ENCODE peak calls at places on chromosomes 3 and 15, in seven cellular contexts. F, E, O, H, U, C and P are unnamed samples. For H3K9me3, the result is how much of the 10 kb centered on the place peaks cover.

GRCh38 chr3:195260286-195260905 is 10.6 kb downstream of the XXYLT1 start:
- DNase-seq in C (no peak), O (no peak), E (peak), F (no peak), H (no peak), U (peak), P (no peak)

GRCh38 chr3:140238646-140239314 is 303.8 kb downstream of the CLSTN2 start:
- DNase-seq in E (no peak), F (no peak), H (no peak), U (no peak), O (no peak), C (no peak), P (no peak)

GRCh38 chr15:99123706-99124451 is 19.0 kb downstream of the SYNM start:
- DNase-seq in U (no peak), C (peak), O (peak), H (peak), F (peak), E (peak), P (peak)

GRCh38 chr3:79598594-79598993 is 169.2 kb downstream of the ROBO1 start:
- DNase-seq in E (no peak), H (no peak), U (no peak), O (no peak), C (no peak), F (no peak), P (no peak)

GRCh38 chr3:16401273-16401672 is 112.2 kb downstream of the RFTN1 start:
- DNase-seq in U (no peak), C (no peak), E (no peak), O (no peak), H (no peak), F (no peak), P (no peak)

GRCh38 chr3:141649871-141650270 is 88.2 kb upstream of the RNF7 start:
- DNase-seq in C (no peak), F (no peak), U (no peak), H (no peak), O (no peak), E (no peak), P (no peak)

GRCh38 chr15:43941555-43941954 is 114.8 kb downstream of the WDR76 start:
- DNase-seq in H (no peak), O (no peak), U (peak), C (no peak), E (no peak), F (no peak), P (no peak)

GRCh38 chr3:175951047-175951694 is 1092.0 kb downstream of the NAALADL2 start:
- DNase-seq in F (peak), O (no peak), C (no peak), U (no peak), H (no peak), E (no peak), P (no peak)

GRCh38 chr3:96814581-96815567 is at the start of gene EPHA6:
- DNase-seq in E (no peak), O (peak), U (no peak), C (peak), F (no peak), H (no peak), P (no peak)

GRCh38 chr15:51861557-51862350 is 32.3 kb downstream of the TMOD3 start:
- DNase-seq in E (no peak), F (no peak), C (no peak), U (no peak), O (no peak), H (no peak), P (no peak)

GRCh38 chr3:158121295-158121694 is 11.4 kb downstream of the RSRC1 start:
- DNase-seq in H (no peak), C (no peak), U (no peak), E (no peak), O (no peak), F (no peak), P (no peak)

DNA sequence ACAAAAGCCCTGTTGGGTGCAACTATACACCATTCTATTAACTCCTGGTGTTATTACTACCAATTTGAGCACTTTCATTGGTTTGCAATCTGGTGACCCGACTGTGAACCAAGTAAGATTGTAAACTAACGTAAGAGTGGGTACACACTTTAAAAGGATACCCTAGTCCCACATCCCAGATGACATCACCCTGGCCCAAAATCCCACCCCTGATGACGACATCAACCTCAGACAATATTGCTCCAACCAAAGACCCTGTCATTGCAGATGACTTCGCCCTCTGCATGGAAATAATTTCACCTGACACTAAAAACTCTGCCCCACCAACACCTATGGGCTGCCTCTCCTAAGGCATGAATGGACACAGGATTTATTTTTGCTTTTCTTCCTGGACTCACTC is 25.6 kb upstream of the MKRN3 start:
- DNase-seq in E (no peak), H (no peak), C (no peak), F (no peak), U (no peak), O (no peak), P (no peak)
- H3K9me3 ChIP-seq in E (under half), H (under half), C (under half), F (under half), U (under half), O (under half), P (under half)

GRCh38 chr15:85412956-85413854 is 32.8 kb downstream of the AKAP13 start:
- DNase-seq in H (no peak), U (no peak), E (peak), C (no peak), O (no peak), F (peak), P (peak)

GRCh38 chr15:85414991-85415390 is 34.6 kb downstream of the AKAP13 start:
- DNase-seq in O (no peak), H (no peak), U (no peak), C (peak), E (no peak), F (no peak), P (no peak)

GRCh38 chr15:85415779-85416178 is 35.4 kb downstream of the AKAP13 start:
- DNase-seq in F (peak), O (no peak), C (no peak), E (no peak), U (no peak), H (no peak), P (no peak)

GRCh38 chr15:85414037-85414436 is 33.6 kb downstream of the AKAP13 start:
- DNase-seq in U (no peak), C (no peak), H (no peak), F (no peak), O (no peak), E (no peak), P (no peak)

DNA sequence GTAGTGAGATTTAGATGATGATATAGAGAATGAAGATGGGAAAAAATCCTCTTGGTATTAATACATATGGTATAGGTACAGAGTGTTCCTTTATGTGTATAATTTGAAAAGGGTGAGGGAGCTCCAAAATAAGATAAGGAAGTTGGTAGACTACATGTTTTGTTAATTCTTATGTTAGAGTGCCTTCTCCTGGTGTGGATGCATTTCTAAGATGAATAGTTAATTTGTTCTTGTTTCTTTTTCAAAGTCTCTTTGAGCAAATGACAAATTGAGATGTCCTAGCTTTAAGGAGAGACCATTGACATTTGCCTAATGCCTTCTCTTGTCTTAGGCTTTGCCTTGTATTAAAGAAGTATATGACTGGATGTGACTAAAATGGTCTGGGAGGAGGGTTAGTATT is 34.1 kb downstream of the AKAP13 start:
- DNase-seq in O (no peak), F (peak), H (no peak), U (no peak), E (no peak), C (no peak), P (no peak)
- TF ChIP-seq CTCF in O (no peak), F (peak), H (no peak), U (peak), E (no peak), C (no peak), P (peak)

DNA sequence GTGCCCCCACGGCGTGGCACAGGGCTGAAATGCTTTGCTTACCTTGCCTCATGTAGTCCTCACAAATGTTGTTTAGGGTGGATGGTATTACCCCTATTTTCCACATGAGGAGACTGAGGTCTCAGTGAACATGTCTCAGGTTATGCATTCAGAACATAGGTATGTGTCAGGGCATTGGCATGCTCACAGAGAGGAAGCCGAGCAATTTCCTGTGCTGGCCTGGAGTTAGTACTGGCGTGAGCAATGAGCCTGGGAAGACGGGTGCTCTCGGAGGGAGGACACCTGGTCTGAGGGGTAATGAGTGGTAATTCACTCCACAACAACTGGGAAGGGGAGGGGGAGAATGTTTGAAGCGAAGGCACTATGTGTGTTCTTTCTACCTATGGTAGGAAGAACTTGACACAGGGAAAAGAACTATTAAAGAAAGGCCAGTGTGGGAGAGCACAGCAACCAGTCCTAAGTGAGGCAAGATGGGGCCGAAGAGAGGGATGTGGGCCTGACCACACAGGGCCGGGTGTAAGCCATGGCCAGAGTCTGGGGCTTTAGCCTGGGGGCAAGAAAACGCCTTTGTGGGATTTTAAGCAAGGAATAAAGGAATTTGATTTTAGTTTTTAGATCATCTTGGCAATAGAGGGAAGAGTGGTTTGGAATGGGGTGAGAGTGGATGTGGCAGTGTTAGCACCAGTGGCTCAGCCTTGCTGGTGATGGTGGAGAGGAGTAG is 4.9 kb upstream of the FAM131A start:
- DNase-seq in H (no peak), C (no peak), E (no peak), U (no peak), O (no peak), F (peak), P (no peak)
- TF ChIP-seq POLR2A in H (no peak), C (no peak), E (no peak), U (no peak), O (no peak), F (peak), P (no peak)

GRCh38 chr3:147390589-147391569 is 15.5 kb downstream of the ZIC4 start:
- DNase-seq in F (no peak), H (no peak), O (no peak), U (no peak), E (no peak), C (peak), P (no peak)

GRCh38 chr3:147389265-147390175 is 16.8 kb downstream of the ZIC4 start:
- DNase-seq in E (no peak), O (no peak), U (no peak), F (no peak), H (no peak), C (no peak), P (no peak)

GRCh38 chr3:147387550-147388394 is 18.6 kb downstream of the ZIC4 start:
- DNase-seq in C (no peak), U (no peak), O (no peak), H (no peak), E (no peak), F (no peak), P (no peak)

GRCh38 chr3:147391726-147392082 is 14.6 kb downstream of the ZIC4 start:
- DNase-seq in C (no peak), E (no peak), H (no peak), F (no peak), U (no peak), O (no peak), P (no peak)

GRCh38 chr3:147388395-147389264 is 17.7 kb downstream of the ZIC4 start:
- DNase-seq in E (no peak), C (no peak), O (no peak), U (no peak), F (no peak), H (no peak), P (no peak)
- H3K9me3 ChIP-seq in E (under half), C (under half), O (under half), U (under half), F (under half), H (under half), P (under half)

DNA sequence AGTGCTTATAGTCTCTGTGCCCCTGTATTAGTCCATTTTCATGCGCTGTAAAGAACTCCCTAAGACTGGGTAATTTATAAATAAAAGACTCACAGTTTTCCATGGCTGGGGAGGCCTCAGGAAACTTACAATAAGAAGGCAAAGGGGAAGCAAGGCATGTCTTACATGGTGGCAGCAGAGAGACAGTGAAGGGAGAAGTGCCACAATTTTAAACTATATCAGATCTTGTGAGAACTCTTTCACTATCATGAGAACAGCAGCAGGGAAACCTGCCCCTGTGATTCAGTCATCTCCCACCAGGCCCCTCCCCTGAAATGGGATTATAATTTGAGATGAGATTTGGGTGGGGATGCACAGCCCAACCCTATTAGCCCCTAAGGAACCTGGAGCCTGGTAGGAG is 243.2 kb downstream of the EDEM1 start:
- DNase-seq in H (no peak), O (no peak), C (no peak), F (no peak), E (no peak), U (peak), P (no peak)
- TF ChIP-seq CTCF in H (no peak), O (no peak), C (no peak), F (no peak), E (no peak), U (no peak), P (no peak)

GRCh38 chr15:94844533-94845390 is 613.4 kb downstream of the MCTP2 start:
- DNase-seq in U (no peak), H (no peak), F (no peak), O (peak), E (peak), C (peak), P (peak)
- TF ChIP-seq POLR2A in U (no peak), H (no peak), F (no peak), O (no peak), E (no peak), C (no peak), P (no peak)